ENCODE peak calls at places on chromosome 5, in nine cellular contexts. B, F, S, J, C, Q, X, T and I are unnamed samples.

GRCh38 chr5:127518319-127518621 is 830 bp downstream of the PRRC1 start:
- DNase-seq in B (peak), F (no peak), S (no peak), J (no peak), C (no peak), Q (no peak), X (peak), T (no peak), I (no peak)

GRCh38 chr5:54363669-54364068 is 53.3 kb upstream of the ARL15 start:
- DNase-seq in B (no peak), F (no peak), S (no peak), J (no peak), C (no peak), Q (no peak), X (peak), T (no peak), I (no peak)

GRCh38 chr5:170522211-170523128 is 18.6 kb downstream of the KCNIP1 start:
- DNase-seq in B (no peak), F (no peak), S (no peak), J (no peak), C (no peak), Q (no peak), X (peak), T (no peak), I (peak)

GRCh38 chr5:38595149-38595725 is 38.8 kb upstream of the LIFR start:
- DNase-seq in B (peak), F (no peak), S (no peak), J (no peak), C (no peak), Q (no peak), X (peak), T (no peak), I (peak)

GRCh38 chr5:154179846-154180710 is 10.5 kb upstream of the GALNT10 start:
- DNase-seq in B (no peak), F (no peak), S (no peak), J (no peak), C (no peak), Q (no peak), X (peak), T (no peak), I (no peak)

GRCh38 chr5:174222891-174223290 is 177.4 kb downstream of the NSG2 start:
- DNase-seq in B (no peak), F (no peak), S (no peak), J (no peak), C (no peak), Q (no peak), X (no peak), T (no peak), I (no peak)

GRCh38 chr5:178542455-178542854 is 47.7 kb downstream of the COL23A1 start:
- DNase-seq in B (no peak), F (no peak), S (no peak), J (peak), C (no peak), Q (no peak), X (no peak), T (no peak), I (no peak)

GRCh38 chr5:131635755-131636479 is 888 bp upstream of the RAPGEF6 start:
- DNase-seq in B (no peak), F (no peak), S (no peak), J (no peak), C (no peak), Q (no peak), X (peak), T (no peak), I (no peak)

GRCh38 chr5:135328128-135328687 is 70.8 kb downstream of the MACROH2A1 start:
- DNase-seq in B (no peak), F (no peak), S (no peak), J (no peak), C (no peak), Q (no peak), X (no peak), T (no peak), I (no peak)

GRCh38 chr5:39100851-39101396 is 26.7 kb upstream of the RICTOR start:
- DNase-seq in B (peak), F (no peak), S (no peak), J (no peak), C (no peak), Q (no peak), X (peak), T (no peak), I (peak)

GRCh38 chr5:91269198-91269597 is 113.9 kb downstream of the ARRDC3 start:
- DNase-seq in B (no peak), F (no peak), S (no peak), J (no peak), C (no peak), Q (no peak), X (no peak), T (no peak), I (no peak)

GRCh38 chr5:59328801-59329296 is 564.7 kb downstream of the PDE4D start:
- DNase-seq in B (no peak), F (no peak), S (no peak), J (no peak), C (peak), Q (no peak), X (peak), T (no peak), I (peak)

GRCh38 chr5:132987531-132988408 is 24.3 kb upstream of the AFF4 start:
- DNase-seq in B (no peak), F (no peak), S (no peak), J (no peak), C (no peak), Q (no peak), X (no peak), T (no peak), I (no peak)

GRCh38 chr5:143716856-143717255 is 95.1 kb upstream of the HMHB1 start:
- DNase-seq in B (no peak), F (no peak), S (no peak), J (no peak), C (no peak), Q (no peak), X (no peak), T (no peak), I (no peak)

GRCh38 chr5:92909545-92909962 is 671.5 kb downstream of the NR2F1-AS1 start:
- DNase-seq in B (no peak), F (no peak), S (no peak), J (no peak), C (no peak), Q (no peak), X (no peak), T (no peak), I (no peak)

GRCh38 chr5:87074934-87075541 is 192.6 kb upstream of the RASA1 start:
- DNase-seq in B (no peak), F (no peak), S (no peak), J (no peak), C (no peak), Q (no peak), X (no peak), T (no peak), I (no peak)

GRCh38 chr5:179408646-179409045 is 63.4 kb upstream of the ADAMTS2 start:
- DNase-seq in B (no peak), F (no peak), S (no peak), J (no peak), C (no peak), Q (no peak), X (no peak), T (no peak), I (no peak)

GRCh38 chr5:107814183-107814582 is 143.4 kb upstream of the EFNA5 start:
- DNase-seq in B (no peak), F (no peak), S (no peak), J (no peak), C (no peak), Q (no peak), X (no peak), T (no peak), I (no peak)

GRCh38 chr5:77957-78804 is 13.8 kb upstream of the PLEKHG4B start:
- DNase-seq in B (peak), F (no peak), S (no peak), J (no peak), C (peak), Q (no peak), X (peak), T (no peak), I (no peak)

GRCh38 chr5:110735545-110735944 is 3.3 kb upstream of the SLC25A46 start:
- DNase-seq in B (no peak), F (no peak), S (no peak), J (no peak), C (no peak), Q (no peak), X (no peak), T (no peak), I (no peak)

GRCh38 chr5:95884021-95884333 is 61.5 kb upstream of the GLRX start:
- DNase-seq in B (no peak), F (no peak), S (no peak), J (no peak), C (no peak), Q (no peak), X (peak), T (no peak), I (no peak)

GRCh38 chr5:121967187-121967586 is 5.4 kb downstream of the SRFBP1 start:
- DNase-seq in B (no peak), F (no peak), S (no peak), J (no peak), C (no peak), Q (no peak), X (peak), T (no peak), I (no peak)

GRCh38 chr5:98593418-98593817 is 180.0 kb upstream of the RGMB start:
- DNase-seq in B (no peak), F (no peak), S (no peak), J (no peak), C (no peak), Q (no peak), X (no peak), T (no peak), I (no peak)

GRCh38 chr5:135047347-135047695 is 13.3 kb upstream of the PITX1 start:
- DNase-seq in B (no peak), F (no peak), S (no peak), J (peak), C (no peak), Q (no peak), X (no peak), T (no peak), I (no peak)

GRCh38 chr5:142614054-142614453 is 71.8 kb downstream of the FGF1 start:
- DNase-seq in B (no peak), F (no peak), S (no peak), J (no peak), C (no peak), Q (no peak), X (no peak), T (no peak), I (no peak)

DNA sequence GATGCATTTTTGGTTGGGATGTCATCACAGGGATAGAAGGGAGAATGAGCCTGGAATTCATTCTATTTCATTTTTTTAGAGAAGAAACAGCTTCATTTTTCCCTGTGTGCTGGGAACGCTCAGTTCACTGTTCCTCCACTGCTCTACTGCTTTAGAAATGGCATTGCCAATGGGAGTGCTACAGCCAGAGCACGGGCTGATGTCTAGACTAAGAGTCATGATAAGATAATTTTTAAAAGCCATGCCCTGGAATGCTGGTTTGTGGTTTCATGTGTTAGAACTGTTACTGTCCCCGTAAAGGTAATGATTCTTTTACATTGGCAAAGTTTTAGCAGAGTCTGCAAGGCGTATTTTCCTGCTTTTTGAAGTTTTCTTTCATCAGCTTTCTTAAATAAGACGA is 119.6 kb downstream of the SEMA6A start:
- DNase-seq in B (no peak), F (no peak), S (no peak), J (no peak), C (no peak), Q (no peak), X (peak), T (no peak), I (no peak)
- H3K4me3 ChIP-seq in B (no peak), F (no peak), S (no peak), J (no peak), C (no peak), Q (no peak), X (no peak), T (no peak), I (no peak)

DNA sequence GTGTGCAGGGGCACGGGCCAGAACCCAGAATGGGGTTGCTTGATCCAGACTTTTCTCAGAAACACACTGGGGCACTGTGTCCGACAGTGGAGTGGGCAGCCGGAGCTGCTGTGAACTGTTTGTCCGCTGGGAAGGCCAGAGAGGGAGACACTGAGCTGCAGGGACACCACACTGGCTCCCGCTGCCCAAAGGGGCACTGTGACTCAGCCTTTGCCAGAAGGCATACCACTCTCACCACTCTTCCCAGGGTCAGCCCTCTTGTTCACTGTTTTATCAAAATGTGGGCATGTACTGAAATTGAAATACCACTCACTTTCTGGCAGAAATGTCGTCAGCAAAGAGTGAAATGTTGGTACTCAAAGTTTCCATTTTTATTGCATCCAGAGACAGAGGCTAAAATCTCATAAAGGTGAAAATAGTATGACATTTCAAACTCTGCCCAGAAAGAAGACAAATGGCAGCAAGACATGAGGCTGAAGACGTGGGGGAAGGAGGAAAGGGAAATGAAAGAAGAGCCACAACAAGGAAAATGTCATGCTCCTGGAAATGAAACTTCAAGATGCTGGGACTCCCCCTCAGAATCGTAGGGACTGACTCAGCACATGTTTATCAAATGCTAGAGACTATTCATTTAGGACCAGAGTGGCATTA is 4.5 kb upstream of the IL7R start:
- DNase-seq in B (no peak), F (no peak), S (no peak), J (no peak), C (no peak), Q (no peak), X (peak), T (no peak), I (no peak)
- H3K4me3 ChIP-seq in B (no peak), F (no peak), S (no peak), J (no peak), C (no peak), Q (peak), X (no peak), T (no peak), I (no peak)

DNA sequence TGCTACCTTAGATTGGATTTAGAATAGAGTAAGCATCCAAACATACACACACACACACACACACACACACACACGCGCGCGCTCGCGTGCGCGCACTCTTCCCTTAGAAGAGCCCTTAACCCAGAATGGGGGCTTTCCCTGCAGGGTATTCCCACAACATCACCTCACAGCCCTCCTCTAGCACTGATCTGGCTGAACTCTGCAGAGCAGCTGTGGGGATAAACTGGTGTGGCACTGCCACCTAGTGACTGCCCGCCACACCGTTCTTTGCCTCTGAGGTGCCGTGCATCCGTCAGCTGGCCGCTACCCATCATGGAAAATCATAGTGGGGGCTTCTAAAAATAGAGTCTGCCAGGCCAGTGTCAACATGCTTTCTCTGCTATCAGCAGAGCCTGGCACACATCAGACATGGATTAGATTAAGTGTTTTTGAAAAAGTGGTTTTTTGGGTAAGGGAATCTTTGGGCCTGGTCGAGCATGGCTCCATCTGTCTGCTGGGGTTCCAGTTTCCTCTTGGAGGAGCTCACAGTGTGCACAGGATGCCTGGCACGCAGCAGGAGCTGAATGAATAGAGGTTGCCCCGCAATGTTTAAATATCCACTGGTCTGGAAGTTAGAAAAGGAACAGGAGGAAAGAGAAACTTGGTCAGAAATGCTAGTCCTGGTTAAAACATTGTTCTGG is 88.1 kb downstream of the KCNN2 start:
- DNase-seq in B (peak), F (peak), S (peak), J (peak), C (peak), Q (no peak), X (peak), T (peak), I (peak)
- H3K4me3 ChIP-seq in B (no peak), F (no peak), S (no peak), J (no peak), C (peak), Q (no peak), X (no peak), T (no peak), I (no peak)

DNA sequence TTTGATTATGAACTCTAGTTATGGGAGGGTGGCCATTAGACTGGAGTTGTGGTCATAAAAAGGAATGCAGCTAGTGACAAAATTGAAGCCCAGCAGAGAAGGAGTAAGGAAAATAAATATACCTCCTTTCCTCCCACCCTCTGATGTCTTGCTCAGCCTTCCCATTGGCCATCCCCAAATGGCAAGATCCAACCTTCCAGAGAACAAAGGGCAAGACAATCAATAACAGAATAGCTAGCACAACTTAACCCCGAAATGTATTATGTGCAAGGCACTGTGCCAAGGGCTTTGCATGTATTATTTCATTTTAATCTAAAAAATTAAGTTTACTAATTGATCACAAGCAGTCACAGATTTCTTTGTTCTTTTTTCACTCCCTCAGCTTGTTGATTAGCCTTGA is 3.6 kb downstream of the ITGA1 start:
- DNase-seq in B (no peak), F (no peak), S (no peak), J (no peak), C (no peak), Q (no peak), X (no peak), T (no peak), I (no peak)
- H3K4me3 ChIP-seq in B (no peak), F (no peak), S (peak), J (peak), C (peak), Q (no peak), X (no peak), T (no peak), I (no peak)

DNA sequence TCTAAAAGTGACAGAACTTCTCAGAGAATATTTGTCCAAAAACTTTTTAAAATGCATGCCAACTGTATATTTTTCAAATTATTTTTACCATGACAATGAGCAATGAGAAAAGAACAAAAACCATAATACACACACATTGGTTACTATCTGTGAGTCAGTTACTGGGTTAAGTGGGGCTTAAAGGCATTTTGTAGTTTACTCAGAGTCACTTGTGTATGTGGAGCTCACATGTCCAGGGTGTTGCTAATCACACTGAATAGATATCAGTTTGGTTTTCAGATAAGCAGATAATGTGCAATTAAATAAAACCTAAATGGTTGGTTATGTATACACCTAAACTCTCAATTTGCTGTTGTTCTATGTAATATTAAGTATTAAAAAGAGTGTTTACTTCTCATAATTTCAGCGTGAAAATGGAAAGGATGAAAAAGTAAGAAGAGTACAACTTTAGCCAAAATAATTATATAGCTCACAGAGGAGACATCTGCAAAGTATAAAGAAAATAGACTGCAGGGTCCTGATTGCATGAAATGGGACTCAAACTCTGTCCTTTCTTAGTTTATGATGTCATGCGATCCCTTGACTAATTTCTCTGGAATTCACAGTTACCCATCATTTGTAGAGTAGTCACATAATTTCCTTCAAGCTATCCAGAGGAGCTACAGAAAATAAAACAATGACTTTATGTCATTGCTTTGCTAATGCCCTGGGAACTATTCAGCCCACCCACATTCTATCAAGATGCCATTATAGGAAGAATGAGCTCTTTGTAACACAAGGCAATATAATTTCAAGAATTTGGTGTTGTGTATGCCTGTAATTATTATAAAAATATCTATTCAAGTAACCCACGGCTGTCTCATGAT is 388.0 kb upstream of the ZNF608 start:
- DNase-seq in B (peak), F (no peak), S (no peak), J (no peak), C (no peak), Q (no peak), X (peak), T (no peak), I (peak)
- H3K4me3 ChIP-seq in B (no peak), F (no peak), S (no peak), J (no peak), C (no peak), Q (no peak), X (no peak), T (no peak), I (no peak)